ENCODE peak calls at places on chromosome 2, in five cellular contexts. One of them, this sample, is unnamed.

GRCh38 chr2:12495247-12495868 is 221.4 kb upstream of the TRIB2 start:
- DNase-seq in CD4-positive, alpha-beta memory T cell: no peak
- DNase-seq in right cardiac atrium: no peak
- DNase-seq in fibroblast of lung: no peak
- DNase-seq in HL-60: no peak
- DNase-seq in this sample: no peak

GRCh38 chr2:185785851-185786473 is 47.4 kb downstream of the FSIP2 start:
- DNase-seq in CD4-positive, alpha-beta memory T cell: no peak
- DNase-seq in right cardiac atrium: no peak
- DNase-seq in fibroblast of lung: no peak
- DNase-seq in HL-60: no peak
- DNase-seq in this sample: no peak

GRCh38 chr2:221097568-221097915 is 474.6 kb downstream of the EPHA4 start:
- DNase-seq in CD4-positive, alpha-beta memory T cell: no peak
- DNase-seq in right cardiac atrium: no peak
- DNase-seq in fibroblast of lung: peak; percentile 62
- DNase-seq in HL-60: no peak
- DNase-seq in this sample: peak; percentile 56

GRCh38 chr2:27702302-27702701 is 38.6 kb downstream of the SLC4A1AP start:
- DNase-seq in CD4-positive, alpha-beta memory T cell: no peak
- DNase-seq in right cardiac atrium: no peak
- DNase-seq in fibroblast of lung: no peak
- DNase-seq in HL-60: no peak
- DNase-seq in this sample: no peak

GRCh38 chr2:168207861-168208260 is 39.5 kb downstream of the STK39 start:
- DNase-seq in CD4-positive, alpha-beta memory T cell: no peak
- DNase-seq in right cardiac atrium: no peak
- DNase-seq in fibroblast of lung: no peak
- DNase-seq in HL-60: no peak
- DNase-seq in this sample: no peak

GRCh38 chr2:61018319-61018750 is 280 bp upstream of the PUS10 start:
- DNase-seq in CD4-positive, alpha-beta memory T cell: no peak
- DNase-seq in right cardiac atrium: no peak
- DNase-seq in fibroblast of lung: peak; percentile 50
- DNase-seq in HL-60: no peak
- DNase-seq in this sample: no peak

GRCh38 chr2:218275368-218276072 is 5.2 kb downstream of the PNKD start:
- DNase-seq in CD4-positive, alpha-beta memory T cell: no peak
- DNase-seq in right cardiac atrium: no peak
- DNase-seq in fibroblast of lung: no peak
- DNase-seq in HL-60: no peak
- DNase-seq in this sample: no peak

GRCh38 chr2:232871835-232872736 is 2.0 kb downstream of the SNORC start:
- DNase-seq in CD4-positive, alpha-beta memory T cell: no peak
- DNase-seq in right cardiac atrium: no peak
- DNase-seq in fibroblast of lung: no peak
- DNase-seq in HL-60: no peak
- DNase-seq in this sample: no peak

GRCh38 chr2:238908960-238909951 is 61.4 kb downstream of the TWIST2 start:
- DNase-seq in CD4-positive, alpha-beta memory T cell: no peak
- DNase-seq in right cardiac atrium: peak; percentile 83
- DNase-seq in fibroblast of lung: peak; percentile 75
- DNase-seq in HL-60: no peak
- DNase-seq in this sample: no peak

GRCh38 chr2:238968616-238969394 is 120.9 kb downstream of the TWIST2 start:
- DNase-seq in CD4-positive, alpha-beta memory T cell: no peak
- DNase-seq in right cardiac atrium: no peak
- DNase-seq in fibroblast of lung: no peak
- DNase-seq in HL-60: no peak
- DNase-seq in this sample: no peak

GRCh38 chr2:187500585-187501359 is 52.7 kb upstream of the CALCRL start:
- DNase-seq in CD4-positive, alpha-beta memory T cell: no peak
- DNase-seq in right cardiac atrium: no peak
- DNase-seq in fibroblast of lung: peak; percentile 83
- DNase-seq in HL-60: no peak
- DNase-seq in this sample: no peak

GRCh38 chr2:157893611-157894010 is 17.5 kb upstream of the ACVR1 start:
- DNase-seq in CD4-positive, alpha-beta memory T cell: no peak
- DNase-seq in right cardiac atrium: no peak
- DNase-seq in fibroblast of lung: no peak
- DNase-seq in HL-60: no peak
- DNase-seq in this sample: no peak

GRCh38 chr2:85436836-85437487 is 18.4 kb downstream of the SH2D6 start:
- DNase-seq in CD4-positive, alpha-beta memory T cell: no peak
- DNase-seq in right cardiac atrium: peak; percentile 63
- DNase-seq in fibroblast of lung: no peak
- DNase-seq in HL-60: no peak
- DNase-seq in this sample: no peak

GRCh38 chr2:218024871-218025270 is 22.1 kb upstream of the TNS1 start:
- DNase-seq in CD4-positive, alpha-beta memory T cell: no peak
- DNase-seq in right cardiac atrium: no peak
- DNase-seq in fibroblast of lung: no peak
- DNase-seq in HL-60: no peak
- DNase-seq in this sample: no peak

GRCh38 chr2:205808493-205809121 is 126.3 kb downstream of the NRP2 start:
- DNase-seq in CD4-positive, alpha-beta memory T cell: no peak
- DNase-seq in right cardiac atrium: no peak
- DNase-seq in fibroblast of lung: peak; percentile 70
- DNase-seq in HL-60: no peak
- DNase-seq in this sample: no peak

GRCh38 chr2:152950125-152950524 is 231.7 kb downstream of the ARL6IP6 start:
- DNase-seq in CD4-positive, alpha-beta memory T cell: no peak
- DNase-seq in right cardiac atrium: no peak
- DNase-seq in fibroblast of lung: no peak
- DNase-seq in HL-60: no peak
- DNase-seq in this sample: no peak

GRCh38 chr2:54579682-54580349 is 123.7 kb downstream of the SPTBN1 start:
- DNase-seq in CD4-positive, alpha-beta memory T cell: peak; percentile 75
- DNase-seq in right cardiac atrium: no peak
- DNase-seq in fibroblast of lung: no peak
- DNase-seq in HL-60: no peak
- DNase-seq in this sample: no peak

GRCh38 chr2:41914936-41915335 is 132.9 kb upstream of the PKDCC start:
- DNase-seq in CD4-positive, alpha-beta memory T cell: no peak
- DNase-seq in right cardiac atrium: no peak
- DNase-seq in fibroblast of lung: peak; percentile 51
- DNase-seq in HL-60: no peak
- DNase-seq in this sample: no peak

GRCh38 chr2:140882671-140883620 is 1247.9 kb downstream of the LRP1B start:
- DNase-seq in CD4-positive, alpha-beta memory T cell: no peak
- DNase-seq in right cardiac atrium: no peak
- DNase-seq in fibroblast of lung: peak; percentile 92
- DNase-seq in HL-60: no peak
- DNase-seq in this sample: no peak

GRCh38 chr2:3249477-3249962 is 128.1 kb downstream of the EIPR1 start:
- DNase-seq in CD4-positive, alpha-beta memory T cell: no peak
- DNase-seq in right cardiac atrium: no peak
- DNase-seq in fibroblast of lung: no peak
- DNase-seq in HL-60: no peak
- DNase-seq in this sample: no peak

GRCh38 chr2:113826346-113827285 is 63.3 kb upstream of the ACTR3 start:
- DNase-seq in CD4-positive, alpha-beta memory T cell: no peak
- DNase-seq in right cardiac atrium: no peak
- DNase-seq in fibroblast of lung: no peak
- DNase-seq in HL-60: no peak
- DNase-seq in this sample: no peak

GRCh38 chr2:32864337-32864736 is 82.4 kb upstream of the LTBP1 start:
- DNase-seq in CD4-positive, alpha-beta memory T cell: no peak
- DNase-seq in right cardiac atrium: no peak
- DNase-seq in fibroblast of lung: peak; percentile 82
- DNase-seq in HL-60: no peak
- DNase-seq in this sample: no peak

GRCh38 chr2:223865907-223866508 is 28.6 kb upstream of the AP1S3 start:
- DNase-seq in CD4-positive, alpha-beta memory T cell: no peak
- DNase-seq in right cardiac atrium: no peak
- DNase-seq in fibroblast of lung: no peak
- DNase-seq in HL-60: no peak
- DNase-seq in this sample: no peak

GRCh38 chr2:223859070-223859469 is 21.7 kb upstream of the AP1S3 start:
- DNase-seq in CD4-positive, alpha-beta memory T cell: no peak
- DNase-seq in right cardiac atrium: no peak
- DNase-seq in fibroblast of lung: no peak
- DNase-seq in HL-60: no peak
- DNase-seq in this sample: no peak

GRCh38 chr2:223865124-223865523 is 27.7 kb upstream of the AP1S3 start:
- DNase-seq in CD4-positive, alpha-beta memory T cell: peak; percentile 78
- DNase-seq in right cardiac atrium: no peak
- DNase-seq in fibroblast of lung: no peak
- DNase-seq in HL-60: no peak
- DNase-seq in this sample: no peak

GRCh38 chr2:223856584-223856983 is 19.2 kb upstream of the AP1S3 start:
- DNase-seq in CD4-positive, alpha-beta memory T cell: no peak
- DNase-seq in right cardiac atrium: no peak
- DNase-seq in fibroblast of lung: no peak
- DNase-seq in HL-60: no peak
- DNase-seq in this sample: no peak

GRCh38 chr2:223860809-223861738 is 23.7 kb upstream of the AP1S3 start:
- DNase-seq in CD4-positive, alpha-beta memory T cell: no peak
- DNase-seq in right cardiac atrium: no peak
- DNase-seq in fibroblast of lung: peak; percentile 80
- DNase-seq in HL-60: no peak
- DNase-seq in this sample: peak; percentile 81
- H3K27ac ChIP-seq in CD4-positive, alpha-beta memory T cell: no peak overlapping the region
- H3K27ac ChIP-seq in right cardiac atrium: no peak overlapping the region
- H3K27ac ChIP-seq in fibroblast of lung: no peak overlapping the region
- H3K27ac ChIP-seq in HL-60: no peak overlapping the region
- H3K27ac ChIP-seq in this sample: peak overlapping the region; percentile 95

DNA sequence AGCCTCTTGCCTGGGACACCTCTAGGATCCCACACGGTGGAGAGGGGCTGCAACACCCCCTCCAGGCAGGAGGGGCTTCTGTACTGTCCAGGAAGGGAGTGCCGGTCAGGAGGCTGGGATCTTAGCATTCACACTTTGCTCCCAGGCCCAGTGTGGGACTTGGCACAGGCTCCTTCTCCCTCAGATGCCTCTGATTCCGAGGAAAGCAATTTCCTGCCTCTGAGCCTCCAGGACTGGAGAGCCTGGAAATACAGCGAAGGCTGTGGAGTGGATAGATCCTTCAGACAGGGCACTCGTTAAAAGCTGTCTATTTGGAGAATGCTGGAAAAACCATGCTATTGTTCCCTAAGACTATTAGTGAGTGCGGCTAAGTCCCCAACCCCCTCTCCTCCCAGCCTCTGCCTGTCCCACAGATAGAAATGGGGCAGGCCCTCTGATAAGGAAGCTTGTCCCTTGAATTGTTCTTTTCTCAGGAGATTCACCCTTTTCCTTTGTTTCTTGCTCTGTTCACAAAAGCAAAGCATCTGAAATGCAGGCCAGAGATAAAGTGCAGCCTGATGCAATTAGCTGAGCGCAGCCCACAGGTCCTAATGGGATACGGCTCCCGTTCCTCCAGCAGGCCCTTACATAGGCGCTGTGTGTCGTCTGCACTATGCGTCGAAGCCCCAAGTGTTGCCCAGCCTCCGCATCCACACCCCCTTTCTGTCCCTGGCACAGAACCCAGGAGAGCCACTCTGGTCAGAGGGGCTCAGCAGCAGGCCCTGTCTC is 252.2 kb downstream of the KLHL29 start:
- DNase-seq in CD4-positive, alpha-beta memory T cell: no peak
- DNase-seq in right cardiac atrium: peak; percentile 77
- DNase-seq in fibroblast of lung: peak; percentile 54
- DNase-seq in HL-60: no peak
- DNase-seq in this sample: no peak
- H3K27ac ChIP-seq in CD4-positive, alpha-beta memory T cell: no peak overlapping the region
- H3K27ac ChIP-seq in right cardiac atrium: peak overlapping the region; percentile 45
- H3K27ac ChIP-seq in fibroblast of lung: no peak overlapping the region
- H3K27ac ChIP-seq in HL-60: no peak overlapping the region
- H3K27ac ChIP-seq in this sample: no peak overlapping the region

GRCh38 chr2:20577495-20578235 is 73.2 kb downstream of the HS1BP3 start:
- DNase-seq in CD4-positive, alpha-beta memory T cell: no peak
- DNase-seq in right cardiac atrium: no peak
- DNase-seq in fibroblast of lung: no peak
- DNase-seq in HL-60: no peak
- DNase-seq in this sample: peak; percentile 95

GRCh38 chr2:20575935-20576597 is 74.8 kb downstream of the HS1BP3 start:
- DNase-seq in CD4-positive, alpha-beta memory T cell: no peak
- DNase-seq in right cardiac atrium: no peak
- DNase-seq in fibroblast of lung: no peak
- DNase-seq in HL-60: no peak
- DNase-seq in this sample: no peak

GRCh38 chr2:20578266-20578894 is 72.5 kb downstream of the HS1BP3 start:
- DNase-seq in CD4-positive, alpha-beta memory T cell: no peak
- DNase-seq in right cardiac atrium: no peak
- DNase-seq in fibroblast of lung: no peak
- DNase-seq in HL-60: no peak
- DNase-seq in this sample: no peak

GRCh38 chr2:20575414-20575813 is 75.5 kb downstream of the HS1BP3 start:
- DNase-seq in CD4-positive, alpha-beta memory T cell: no peak
- DNase-seq in right cardiac atrium: no peak
- DNase-seq in fibroblast of lung: no peak
- DNase-seq in HL-60: no peak
- DNase-seq in this sample: no peak

GRCh38 chr2:20576598-20577115 is 74.2 kb downstream of the HS1BP3 start:
- DNase-seq in CD4-positive, alpha-beta memory T cell: peak; percentile 60
- DNase-seq in right cardiac atrium: no peak
- DNase-seq in fibroblast of lung: no peak
- DNase-seq in HL-60: no peak
- DNase-seq in this sample: no peak
- H3K27ac ChIP-seq in CD4-positive, alpha-beta memory T cell: peak overlapping the region; percentile 66
- H3K27ac ChIP-seq in right cardiac atrium: no peak overlapping the region
- H3K27ac ChIP-seq in fibroblast of lung: no peak overlapping the region
- H3K27ac ChIP-seq in HL-60: no peak overlapping the region
- H3K27ac ChIP-seq in this sample: no peak overlapping the region

DNA sequence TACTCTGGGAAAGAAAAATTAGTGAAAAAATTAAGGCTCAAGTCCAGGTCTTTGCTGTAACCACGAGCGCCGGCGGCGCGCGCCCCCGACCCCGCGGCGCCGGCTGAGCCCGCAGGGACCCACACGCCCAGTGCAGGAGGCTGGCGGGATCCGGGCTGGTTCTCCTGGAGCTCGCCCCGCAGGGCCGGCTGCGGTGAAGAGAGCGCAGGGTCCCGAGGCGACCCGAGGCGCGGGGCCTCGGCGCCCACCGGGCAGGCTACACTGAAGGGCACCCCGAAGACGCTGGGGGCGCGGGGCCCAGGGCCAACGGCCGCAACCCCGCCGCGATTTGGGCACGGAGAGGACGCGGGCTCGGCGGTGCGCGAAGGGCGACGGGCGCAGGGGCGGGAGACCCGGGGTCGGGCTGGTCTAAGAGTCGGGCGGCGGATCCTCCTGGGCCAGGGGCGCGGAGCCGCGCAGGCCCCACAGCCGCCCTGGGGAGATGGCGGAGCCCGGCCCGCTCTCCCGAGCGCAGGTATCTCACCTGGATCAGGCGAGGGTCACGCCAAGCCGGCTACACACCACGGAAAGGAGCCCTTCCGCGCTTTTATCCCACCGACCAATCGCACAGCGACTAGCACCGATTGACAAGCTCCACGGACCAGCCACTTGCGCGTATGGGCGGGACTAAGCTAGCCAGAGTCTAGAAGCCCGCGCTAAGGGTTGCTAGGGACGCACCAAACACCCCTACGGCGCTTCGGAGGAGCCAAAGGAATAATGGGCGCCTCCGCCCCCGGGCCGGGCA is at the start of gene PASK:
- DNase-seq in CD4-positive, alpha-beta memory T cell: peak; percentile 91
- DNase-seq in right cardiac atrium: peak; percentile 97
- DNase-seq in fibroblast of lung: peak; percentile 94
- DNase-seq in HL-60: peak; percentile 85
- DNase-seq in this sample: peak; percentile 91
- H3K27ac ChIP-seq in CD4-positive, alpha-beta memory T cell: peak within 1 kb of the TSS; percentile 75
- H3K27ac ChIP-seq in right cardiac atrium: no peak within 1 kb of the TSS
- H3K27ac ChIP-seq in fibroblast of lung: peak within 1 kb of the TSS; percentile 91
- H3K27ac ChIP-seq in HL-60: peak within 1 kb of the TSS; percentile 72
- H3K27ac ChIP-seq in this sample: peak within 1 kb of the TSS; percentile 39

This sample was measured in epithelial cell of prostate.